ENCODE peak calls at places on chromosomes 1 and 21, in ten cellular contexts. T is endodermal cell, U is SK-N-SH, V is neural progenitor cell, B is GM12878, D is endothelial cell of umbilical vein, R is HCT116, P is kidney, M is K562, N is IMR-90. K is an unnamed sample. For H3K4me1, the result is how much of the 10 kb centered on the place peaks cover.

GRCh38 chr1:2415801-2416208 is 3.4 kb upstream of the PEX10 start:
- DNase-seq in T (no peak), U (no peak), V (no peak), B (no peak), D (no peak), R (no peak), P (no peak), M (no peak), N (no peak), K (peak)

GRCh38 chr1:18309552-18310155 is 171.1 kb upstream of the KLHDC7A start:
- DNase-seq in T (no peak), U (no peak), V (no peak), B (no peak), D (no peak), R (no peak), P (peak), M (no peak), N (no peak), K (no peak)

GRCh38 chr21:37338671-37339526 is 27.7 kb upstream of the DYRK1A start:
- DNase-seq in T (no peak), U (peak), V (no peak), B (no peak), D (peak), R (peak), P (peak), M (peak), N (peak), K (peak)

GRCh38 chr1:183105449-183105848 is 80.6 kb upstream of the LAMC2 start:
- DNase-seq in T (no peak), U (no peak), V (no peak), B (no peak), D (no peak), R (no peak), P (no peak), M (no peak), N (peak), K (no peak)

GRCh38 chr1:194445244-194445643 is 1258.8 kb upstream of the B3GALT2 start:
- DNase-seq in T (no peak), U (no peak), V (no peak), B (no peak), D (no peak), R (no peak), P (no peak), M (no peak), N (no peak), K (no peak)

GRCh38 chr1:40711465-40712404 is 20.2 kb downstream of the NFYC start:
- DNase-seq in T (no peak), U (no peak), V (no peak), B (no peak), D (peak), R (no peak), P (no peak), M (peak), N (peak), K (peak)

GRCh38 chr1:17297991-17298390 is 10.0 kb upstream of the PADI4 start:
- DNase-seq in T (no peak), U (no peak), V (no peak), B (no peak), D (no peak), R (no peak), P (no peak), M (no peak), N (no peak), K (peak)

GRCh38 chr1:204479387-204480136 is 15.0 kb downstream of the PIK3C2B start:
- DNase-seq in T (no peak), U (no peak), V (no peak), B (no peak), D (no peak), R (peak), P (no peak), M (no peak), N (no peak), K (peak)

GRCh38 chr21:46163375-46163774 is 8.0 kb upstream of the FTCD start:
- DNase-seq in T (no peak), U (no peak), V (no peak), B (no peak), D (no peak), R (no peak), P (no peak), M (no peak), N (no peak), K (no peak)

GRCh38 chr1:57424231-57425027 is 569 bp upstream of the DAB1 start:
- DNase-seq in T (peak), U (peak), V (peak), B (no peak), D (no peak), R (no peak), P (no peak), M (no peak), N (peak), K (no peak)

GRCh38 chr1:245825128-245825901 is 670.5 kb downstream of the KIF26B start:
- DNase-seq in T (peak), U (no peak), V (no peak), B (no peak), D (no peak), R (no peak), P (no peak), M (no peak), N (peak), K (peak)

GRCh38 chr1:116411784-116412479 is 38.9 kb downstream of the ATP1A1 start:
- DNase-seq in T (no peak), U (no peak), V (no peak), B (no peak), D (no peak), R (no peak), P (no peak), M (no peak), N (peak), K (peak)

GRCh38 chr1:181318022-181318857 is 165.1 kb upstream of the CACNA1E start:
- DNase-seq in T (peak), U (no peak), V (peak), B (no peak), D (no peak), R (no peak), P (no peak), M (no peak), N (no peak), K (no peak)

GRCh38 chr1:178738780-178739179 is 13.7 kb downstream of the RALGPS2 start:
- DNase-seq in T (no peak), U (no peak), V (no peak), B (no peak), D (no peak), R (no peak), P (no peak), M (no peak), N (no peak), K (no peak)
- H3K4me1 ChIP-seq in T (under half), U (under half), V (under half), B (under half), D (under half), R (under half), P (under half), M (under half), N (under half), K (under half)

GRCh38 chr1:150809651-150810050 is 1.6 kb upstream of the CTSK start:
- DNase-seq in T (no peak), U (no peak), V (no peak), B (no peak), D (no peak), R (no peak), P (no peak), M (no peak), N (peak), K (peak)

GRCh38 chr1:150808851-150809250 is 791 bp upstream of the CTSK start:
- DNase-seq in T (no peak), U (no peak), V (no peak), B (no peak), D (no peak), R (no peak), P (no peak), M (no peak), N (no peak), K (no peak)

GRCh38 chr1:150807674-150808073 is 386 bp downstream of the CTSK start:
- DNase-seq in T (no peak), U (no peak), V (no peak), B (no peak), D (peak), R (no peak), P (no peak), M (no peak), N (no peak), K (no peak)

GRCh38 chr1:150807257-150807637 is 813 bp downstream of the CTSK start:
- DNase-seq in T (no peak), U (no peak), V (no peak), B (no peak), D (peak), R (no peak), P (no peak), M (no peak), N (no peak), K (no peak)

GRCh38 chr1:150808134-150808533 is at the start of gene CTSK:
- DNase-seq in T (peak), U (no peak), V (no peak), B (no peak), D (no peak), R (no peak), P (no peak), M (no peak), N (no peak), K (no peak)
- H3K9ac ChIP-seq in T (no peak), U (no peak), V (peak), B (no peak), D (no peak), R (no peak), P (no peak), M (no peak), N (no peak), K (no peak)

GRCh38 chr1:15623435-15623834 is 6.2 kb downstream of the DDI2 start:
- DNase-seq in T (no peak), U (no peak), V (no peak), B (no peak), D (no peak), R (no peak), P (no peak), M (no peak), N (no peak), K (no peak)

GRCh38 chr1:15626269-15626668 is 9.0 kb downstream of the DDI2 start:
- DNase-seq in T (no peak), U (no peak), V (no peak), B (no peak), D (no peak), R (no peak), P (no peak), M (no peak), N (no peak), K (no peak)

GRCh38 chr1:15625224-15625917 is 8.1 kb downstream of the DDI2 start:
- DNase-seq in T (no peak), U (no peak), V (no peak), B (no peak), D (no peak), R (no peak), P (no peak), M (no peak), N (no peak), K (no peak)

GRCh38 chr1:15622707-15623373 is 5.6 kb downstream of the DDI2 start:
- DNase-seq in T (no peak), U (no peak), V (no peak), B (no peak), D (no peak), R (no peak), P (no peak), M (no peak), N (no peak), K (no peak)

DNA sequence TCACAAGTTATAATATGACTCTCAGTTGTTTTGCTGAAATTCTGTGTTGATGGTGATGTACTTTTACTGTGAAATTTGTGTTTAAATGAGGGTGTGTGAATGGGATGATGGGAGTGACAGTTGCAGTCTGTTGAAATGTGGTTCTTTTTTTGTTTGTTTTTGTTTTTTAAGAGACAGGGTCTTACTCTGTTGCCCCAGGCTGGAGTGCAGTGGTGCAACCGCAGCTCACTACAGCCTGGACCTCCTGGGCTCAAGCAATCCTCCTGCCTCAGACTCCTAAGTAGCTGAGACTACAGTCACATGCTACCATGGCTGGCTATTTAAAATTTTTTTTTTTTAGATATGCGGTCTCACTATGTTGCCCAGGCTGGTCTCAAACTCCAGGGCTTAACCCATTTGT is 7.1 kb downstream of the DDI2 start:
- DNase-seq in T (no peak), U (no peak), V (no peak), B (no peak), D (no peak), R (no peak), P (no peak), M (no peak), N (no peak), K (no peak)
- H3K4me1 ChIP-seq in T (under half), U (under half), V (under half), B (under half), D (under half), R (under half), P (under half), M (half or more), N (under half), K (under half)

GRCh38 chr1:37473431-37474050 is 839 bp upstream of the ZC3H12A start:
- DNase-seq in T (no peak), U (peak), V (no peak), B (no peak), D (peak), R (no peak), P (no peak), M (no peak), N (no peak), K (peak)
- H3K9ac ChIP-seq in T (no peak), U (peak), V (no peak), B (peak), D (peak), R (peak), P (peak), M (peak), N (peak), K (peak)

GRCh38 chr1:216461466-216461865 is 38.2 kb upstream of the USH2A start:
- DNase-seq in T (no peak), U (no peak), V (no peak), B (no peak), D (no peak), R (no peak), P (no peak), M (no peak), N (peak), K (no peak)
- H3K4me1 ChIP-seq in T (under half), U (under half), V (under half), B (under half), D (under half), R (under half), P (under half), M (under half), N (under half), K (half or more)

GRCh38 chr1:31985430-31985829 is 28.2 kb upstream of the KHDRBS1 start:
- DNase-seq in T (no peak), U (no peak), V (no peak), B (no peak), D (peak), R (no peak), P (no peak), M (no peak), N (peak), K (no peak)

GRCh38 chr1:31980835-31981782 is 32.6 kb upstream of the KHDRBS1 start:
- DNase-seq in T (no peak), U (no peak), V (no peak), B (peak), D (no peak), R (no peak), P (no peak), M (no peak), N (no peak), K (no peak)

GRCh38 chr1:31978853-31979400 is 34.7 kb upstream of the KHDRBS1 start:
- DNase-seq in T (peak), U (no peak), V (peak), B (no peak), D (no peak), R (no peak), P (no peak), M (no peak), N (no peak), K (no peak)

GRCh38 chr1:31984419-31985347 is 29.0 kb upstream of the KHDRBS1 start:
- DNase-seq in T (no peak), U (no peak), V (no peak), B (no peak), D (peak), R (no peak), P (no peak), M (no peak), N (peak), K (peak)

GRCh38 chr1:31981976-31982375 is 31.7 kb upstream of the KHDRBS1 start:
- DNase-seq in T (no peak), U (no peak), V (no peak), B (no peak), D (no peak), R (no peak), P (no peak), M (no peak), N (no peak), K (peak)
- H3K9ac ChIP-seq in T (no peak), U (no peak), V (no peak), B (no peak), D (no peak), R (no peak), P (no peak), M (no peak), N (no peak), K (no peak)

DNA sequence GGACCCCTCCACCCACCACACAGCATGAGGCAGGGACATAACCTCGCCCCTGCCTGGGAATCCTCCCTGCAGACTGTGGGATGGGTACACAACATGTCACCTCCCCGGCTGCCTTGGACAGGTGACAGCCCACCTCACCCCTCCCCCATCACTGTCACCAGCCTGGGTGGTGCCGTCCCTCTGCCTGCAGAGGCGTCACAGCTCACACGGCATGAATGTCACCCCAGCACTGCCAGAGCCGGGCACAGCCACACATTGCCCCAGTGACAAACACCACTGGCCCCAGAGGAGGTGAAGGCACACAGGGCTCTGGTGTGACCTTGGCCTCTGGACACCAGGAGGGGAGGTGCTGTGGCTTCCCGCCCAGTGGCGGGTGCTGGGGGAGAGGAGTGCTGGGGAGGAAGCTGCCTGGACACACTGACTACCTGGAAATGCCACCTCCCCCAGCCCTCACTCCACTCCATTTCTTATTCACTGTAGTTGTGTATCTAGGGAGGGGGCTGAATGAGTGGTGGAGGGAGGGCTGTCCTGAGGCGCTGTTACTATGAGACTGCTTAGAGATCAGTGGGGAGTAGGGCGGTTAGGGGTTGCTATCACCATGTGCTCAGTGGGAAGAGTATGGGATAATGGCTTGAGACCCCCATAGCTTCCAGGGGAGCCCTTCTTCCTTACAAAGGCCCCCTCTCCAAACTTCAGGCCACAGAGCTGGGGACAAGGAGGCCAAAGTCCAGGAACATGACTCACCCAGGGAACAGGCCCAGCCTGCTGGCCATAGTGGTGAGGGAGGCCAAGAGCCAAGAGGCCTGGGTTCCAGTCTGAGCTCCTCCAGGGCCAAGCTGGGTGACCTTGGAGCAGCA is 40.3 kb downstream of the AHDC1 start:
- DNase-seq in T (no peak), U (no peak), V (no peak), B (no peak), D (no peak), R (no peak), P (peak), M (peak), N (peak), K (peak)
- H3K4me1 ChIP-seq in T (under half), U (half or more), V (half or more), B (under half), D (under half), R (under half), P (half or more), M (half or more), N (half or more), K (under half)

GRCh38 chr1:203302894-203303293 is 2.4 kb upstream of the BTG2 start:
- DNase-seq in T (no peak), U (no peak), V (no peak), B (no peak), D (no peak), R (no peak), P (no peak), M (no peak), N (no peak), K (no peak)
- H3K9ac ChIP-seq in T (no peak), U (no peak), V (no peak), B (no peak), D (no peak), R (no peak), P (no peak), M (no peak), N (no peak), K (no peak)

GRCh38 chr1:207459008-207459407 is 4.9 kb downstream of the CR2 start:
- DNase-seq in T (no peak), U (no peak), V (no peak), B (no peak), D (no peak), R (no peak), P (no peak), M (no peak), N (no peak), K (no peak)

GRCh38 chr1:207463021-207463420 is 8.9 kb downstream of the CR2 start:
- DNase-seq in T (no peak), U (no peak), V (no peak), B (no peak), D (no peak), R (no peak), P (no peak), M (no peak), N (no peak), K (peak)

GRCh38 chr1:207462535-207462934 is 8.4 kb downstream of the CR2 start:
- DNase-seq in T (no peak), U (no peak), V (no peak), B (no peak), D (no peak), R (no peak), P (no peak), M (no peak), N (no peak), K (no peak)

GRCh38 chr1:207463571-207463970 is 9.4 kb downstream of the CR2 start:
- DNase-seq in T (no peak), U (no peak), V (no peak), B (no peak), D (no peak), R (no peak), P (no peak), M (no peak), N (no peak), K (no peak)

GRCh38 chr1:207461649-207462048 is 7.5 kb downstream of the CR2 start:
- DNase-seq in T (no peak), U (no peak), V (no peak), B (no peak), D (no peak), R (no peak), P (no peak), M (no peak), N (no peak), K (no peak)
- H3K4me1 ChIP-seq in T (under half), U (under half), V (under half), B (under half), D (under half), R (under half), P (under half), M (under half), N (under half), K (under half)

DNA sequence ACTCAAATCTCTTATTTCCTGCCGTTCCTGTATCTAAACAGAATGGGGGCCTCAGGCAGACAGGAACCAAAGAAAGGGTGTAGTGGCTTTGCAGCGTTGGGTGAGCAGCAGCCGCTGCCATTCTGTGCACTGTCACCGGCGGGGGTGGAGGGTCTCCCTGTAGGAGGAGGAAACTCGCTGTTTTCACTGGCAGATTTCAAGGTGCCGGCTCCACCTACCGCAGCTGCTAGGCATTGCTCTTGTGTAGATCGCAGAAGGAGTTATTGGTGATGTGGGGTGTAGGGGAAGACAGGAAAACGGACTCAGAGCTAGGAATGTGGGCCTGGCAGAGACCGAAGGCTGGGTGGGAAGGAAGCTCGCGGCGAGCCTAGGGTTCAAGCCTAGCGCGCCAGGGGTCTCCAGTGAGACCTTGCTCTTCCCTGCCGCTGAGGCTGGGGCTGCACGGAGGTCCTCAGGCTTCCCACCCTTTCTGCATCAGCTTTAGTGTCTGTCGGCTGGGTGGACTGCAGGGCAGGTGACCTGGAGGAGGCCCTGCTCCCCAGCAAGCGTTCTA is 20.8 kb downstream of the ATP5PO start:
- DNase-seq in T (peak), U (peak), V (peak), B (no peak), D (peak), R (peak), P (peak), M (peak), N (peak), K (peak)
- H3K9ac ChIP-seq in T (no peak), U (peak), V (no peak), B (no peak), D (peak), R (no peak), P (peak), M (peak), N (peak), K (no peak)

K was measured in PC-3.